ENCODE peak calls at places on chromosomes 7 and 10, in six cellular contexts. C is Panc1; A is effector memory CD4-positive, alpha-beta T cell; R is GM23338; B is uterus; G is left ventricle myocardium inferior. E is an unnamed sample.

GRCh38 chr7:1758859-1759521 is 88.9 kb downstream of the ELFN1 start:
- DNase-seq in C (no peak), A (no peak), R (no peak), B (no peak), G (peak), E (no peak)

GRCh38 chr10:21989453-21990154 is 13.9 kb downstream of the DNAJC1 start:
- DNase-seq in C (no peak), A (no peak), R (peak), B (peak), G (peak), E (no peak)

GRCh38 chr10:90363799-90364483 is 493.9 kb downstream of the HTR7 start:
- DNase-seq in C (no peak), A (no peak), R (peak), B (no peak), G (no peak), E (no peak)

GRCh38 chr7:104395162-104395561 is 66.8 kb downstream of the LHFPL3 start:
- DNase-seq in C (no peak), A (no peak), R (no peak), B (no peak), G (no peak), E (no peak)

GRCh38 chr10:126908225-126908624 is 3.0 kb downstream of the DOCK1 start:
- DNase-seq in C (no peak), A (no peak), R (no peak), B (no peak), G (no peak), E (no peak)

GRCh38 chr7:143361552-143362125 is 874 bp downstream of the FAM131B start:
- DNase-seq in C (no peak), A (no peak), R (peak), B (no peak), G (no peak), E (no peak)

GRCh38 chr10:100186813-100187212 is 984 bp upstream of the ERLIN1 start:
- DNase-seq in C (no peak), A (no peak), R (peak), B (no peak), G (no peak), E (no peak)

GRCh38 chr10:77602231-77602912 is 35.2 kb downstream of the KCNMA1 start:
- DNase-seq in C (no peak), A (no peak), R (no peak), B (no peak), G (no peak), E (no peak)

GRCh38 chr7:73369622-73370021 is 41.7 kb downstream of the FKBP6 start:
- DNase-seq in C (no peak), A (no peak), R (no peak), B (no peak), G (no peak), E (no peak)

GRCh38 chr10:73529089-73529832 is 33.4 kb upstream of the PPP3CB start:
- DNase-seq in C (peak), A (peak), R (peak), B (peak), G (no peak), E (peak)

GRCh38 chr10:76119515-76119914 is 688.1 kb downstream of the LRMDA start:
- DNase-seq in C (no peak), A (no peak), R (no peak), B (no peak), G (no peak), E (no peak)

GRCh38 chr7:96189129-96189815 is 132.6 kb downstream of the SLC25A13 start:
- DNase-seq in C (no peak), A (no peak), R (no peak), B (no peak), G (no peak), E (no peak)

GRCh38 chr10:117661316-117661715 is 118.8 kb downstream of the EMX2 start:
- DNase-seq in C (no peak), A (no peak), R (no peak), B (no peak), G (no peak), E (no peak)

GRCh38 chr7:30062587-30062986 is 34.4 kb downstream of the PLEKHA8 start:
- DNase-seq in C (peak), A (no peak), R (peak), B (no peak), G (no peak), E (peak)

GRCh38 chr10:104622598-104623209 is 18.4 kb upstream of the SORCS3 start:
- DNase-seq in C (no peak), A (no peak), R (peak), B (no peak), G (no peak), E (no peak)

GRCh38 chr10:9096288-9096687 is 1041.8 kb downstream of the GATA3 start:
- DNase-seq in C (no peak), A (no peak), R (no peak), B (no peak), G (no peak), E (peak)

GRCh38 chr10:82128527-82128926 is 253.5 kb downstream of the NRG3 start:
- DNase-seq in C (no peak), A (no peak), R (no peak), B (no peak), G (no peak), E (no peak)

GRCh38 chr7:108454674-108455523 is 1.3 kb downstream of the NRCAM start:
- DNase-seq in C (no peak), A (no peak), R (peak), B (no peak), G (no peak), E (no peak)

GRCh38 chr10:80498833-80499671 is 38.6 kb upstream of the SH2D4B start:
- DNase-seq in C (peak), A (peak), R (no peak), B (peak), G (peak), E (no peak)

GRCh38 chr10:111017093-111017492 is 59.7 kb upstream of the ADRA2A start:
- DNase-seq in C (no peak), A (no peak), R (no peak), B (no peak), G (no peak), E (no peak)

GRCh38 chr7:99918959-99919813 is at the start of gene TRIM4:
- DNase-seq in C (peak), A (peak), R (peak), B (peak), G (peak), E (peak)

GRCh38 chr10:35447693-35448407 is 111.5 kb downstream of the CCNY start:
- DNase-seq in C (no peak), A (no peak), R (peak), B (no peak), G (no peak), E (no peak)

GRCh38 chr10:53697038-53697437 is 924.5 kb upstream of the MBL2 start:
- DNase-seq in C (no peak), A (no peak), R (no peak), B (no peak), G (no peak), E (no peak)

GRCh38 chr7:155344618-155345433 is 47.1 kb downstream of the INSIG1 start:
- DNase-seq in C (peak), A (peak), R (peak), B (peak), G (peak), E (peak)

GRCh38 chr7:149773446-149774236 is at the start of gene ZNF467:
- DNase-seq in C (no peak), A (peak), R (peak), B (peak), G (peak), E (peak)

GRCh38 chr7:43119371-43120069 is 7.1 kb downstream of the HECW1 start:
- DNase-seq in C (no peak), A (no peak), R (peak), B (no peak), G (no peak), E (no peak)

GRCh38 chr10:95500097-95500496 is 61.1 kb downstream of the SORBS1 start:
- DNase-seq in C (no peak), A (no peak), R (peak), B (no peak), G (no peak), E (no peak)

GRCh38 chr7:21981524-21981923 is 35.8 kb upstream of the CDCA7L start:
- DNase-seq in C (no peak), A (no peak), R (no peak), B (no peak), G (no peak), E (no peak)

GRCh38 chr7:17556247-17556646 is 257.8 kb downstream of the AHR start:
- DNase-seq in C (no peak), A (no peak), R (no peak), B (peak), G (peak), E (no peak)

GRCh38 chr10:122949296-122949695 is 4.7 kb downstream of the C10orf88 start:
- DNase-seq in C (no peak), A (no peak), R (no peak), B (no peak), G (no peak), E (no peak)

GRCh38 chr10:2964632-2965296 is 102.6 kb upstream of the PFKP start:
- DNase-seq in C (no peak), A (no peak), R (no peak), B (no peak), G (no peak), E (no peak)

GRCh38 chr7:25167262-25167843 is 42.3 kb upstream of the CYCS start:
- DNase-seq in C (no peak), A (no peak), R (no peak), B (no peak), G (no peak), E (no peak)

GRCh38 chr7:122674502-122674901 is 24.4 kb downstream of the RNF133 start:
- DNase-seq in C (no peak), A (no peak), R (no peak), B (no peak), G (no peak), E (no peak)

GRCh38 chr10:32937824-32938482 is 20.1 kb downstream of the ITGB1 start:
- DNase-seq in C (no peak), A (no peak), R (peak), B (no peak), G (no peak), E (no peak)

GRCh38 chr7:128264477-128264876 is 23.4 kb downstream of the LEP start:
- DNase-seq in C (no peak), A (no peak), R (no peak), B (no peak), G (no peak), E (no peak)

GRCh38 chr7:127089146-127089545 is 163.6 kb downstream of the GRM8 start:
- DNase-seq in C (no peak), A (no peak), R (no peak), B (no peak), G (no peak), E (no peak)

GRCh38 chr10:99235872-99236626 is 397 bp upstream of the HPSE2 start:
- DNase-seq in C (no peak), A (no peak), R (peak), B (no peak), G (no peak), E (no peak)

GRCh38 chr10:133346413-133346812 is 760 bp upstream of the PRAP1 start:
- DNase-seq in C (no peak), A (no peak), R (peak), B (no peak), G (no peak), E (no peak)

GRCh38 chr7:11297226-11297625 is 323.6 kb downstream of the PHF14 start:
- DNase-seq in C (no peak), A (no peak), R (no peak), B (no peak), G (no peak), E (no peak)
- H3K27ac ChIP-seq in C (no peak), A (no peak), R (no peak), B (no peak), G (no peak), E (no peak)

DNA sequence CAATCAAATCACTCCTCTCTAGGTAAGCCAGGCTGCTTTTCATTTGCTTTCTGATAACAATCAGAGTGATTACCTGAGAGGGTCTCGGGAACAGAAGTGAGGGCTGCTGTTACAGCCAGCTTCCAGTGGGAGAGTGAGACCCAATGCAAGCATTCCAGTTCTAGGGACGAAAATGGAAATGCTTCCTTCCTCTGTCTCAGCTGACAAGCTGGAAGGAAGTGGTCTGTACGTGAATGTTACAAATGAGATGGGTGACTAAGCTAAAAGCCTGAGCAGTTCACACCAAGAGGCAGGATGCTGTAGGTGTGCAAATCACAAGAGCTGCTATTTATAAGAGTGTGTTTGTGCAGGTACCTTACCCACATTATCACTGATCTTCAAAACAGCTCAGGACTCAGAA is 772.4 kb downstream of the GRID1 start:
- DNase-seq in C (no peak), A (no peak), R (peak), B (no peak), G (no peak), E (no peak)
- H3K4me3 ChIP-seq in C (no peak), A (no peak), R (no peak), B (no peak), G (no peak), E (no peak)

DNA sequence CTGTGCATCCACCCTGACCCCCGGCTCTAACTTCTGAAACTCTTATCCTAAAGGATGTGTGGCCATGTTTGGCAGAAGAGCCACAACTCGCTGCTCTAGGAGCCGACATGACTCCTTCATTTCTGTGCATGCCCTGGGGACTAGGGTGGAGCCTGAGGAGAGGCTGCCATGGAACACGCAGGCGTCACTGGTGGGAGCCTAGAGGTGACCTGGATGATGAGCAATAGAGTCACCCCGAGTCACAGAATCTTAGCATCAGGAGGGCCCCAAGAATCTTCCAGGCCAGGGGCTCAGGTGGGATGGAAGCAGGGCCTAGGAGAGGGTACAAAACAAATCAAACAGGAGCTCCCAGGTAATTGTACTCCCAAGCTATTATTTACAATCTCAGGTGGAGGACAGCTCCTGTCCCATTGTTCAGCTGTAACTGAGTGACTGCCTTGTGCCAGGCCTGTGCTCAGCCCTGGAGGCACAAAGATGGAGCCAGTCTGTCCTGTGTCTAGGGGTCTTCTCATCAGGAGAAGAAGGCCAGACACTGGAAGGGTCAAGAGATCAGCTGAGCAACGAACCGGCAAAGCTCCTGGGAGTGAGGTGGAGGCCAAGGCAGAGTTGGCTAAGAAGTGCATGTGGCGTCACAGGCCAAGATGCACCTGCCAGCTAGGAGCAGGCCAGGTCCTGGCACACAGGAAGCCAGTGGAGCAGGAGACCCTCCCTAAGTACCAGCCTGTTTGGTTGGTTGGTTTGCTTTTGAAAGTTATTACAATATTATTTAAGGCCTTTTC is 5.8 kb upstream of the ZNF22 start:
- DNase-seq in C (no peak), A (no peak), R (no peak), B (no peak), G (no peak), E (no peak)
- H3K27ac ChIP-seq in C (no peak), A (no peak), R (no peak), B (peak), G (peak), E (no peak)

DNA sequence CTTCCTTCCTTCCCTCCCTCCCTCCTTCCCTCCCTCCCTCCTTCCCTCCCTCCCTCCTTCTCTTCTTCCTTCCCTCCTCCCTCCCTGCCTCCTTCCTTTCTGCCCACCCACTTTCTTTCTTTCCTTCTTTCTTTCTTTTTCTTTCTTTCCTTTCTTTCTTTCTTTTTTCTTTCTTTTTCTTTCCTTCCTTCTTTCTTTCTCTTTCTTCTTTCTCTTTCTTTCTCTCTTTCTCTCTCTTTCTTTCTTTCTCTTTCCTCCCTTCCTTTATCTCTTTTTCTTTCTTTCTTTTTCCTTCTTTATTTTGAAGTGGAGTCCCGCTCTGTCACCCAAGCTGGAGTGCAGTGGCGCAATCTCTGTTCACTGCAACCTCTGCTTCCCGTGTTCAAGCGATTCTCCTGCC is 33.7 kb upstream of the GTF2IRD1 start:
- DNase-seq in C (no peak), A (no peak), R (no peak), B (no peak), G (no peak), E (no peak)
- H3K4me3 ChIP-seq in C (no peak), A (no peak), R (no peak), B (no peak), G (no peak), E (no peak)